ENCODE peak calls at places on chromosomes 13 and 19, in five cellular contexts. Z is keratinocyte, H is fibroblast of lung, Q is psoas muscle, G is spleen. D is an unnamed sample.
A peak's percentile ranks its signal among the peaks of the same experiment; 100 is the strongest.

GRCh38 chr19:32404213-32404938 is 1.2 kb upstream of the DPY19L3 start:
- DNase-seq in Z (no peak), G (peak; percentile 81), Q (no peak), H (peak; percentile 9), D (no peak)

GRCh38 chr13:50225188-50226155 is 210.2 kb downstream of the KCNRG start:
- DNase-seq in Q (no peak), Z (no peak), G (no peak), H (no peak), D (no peak)

GRCh38 chr13:99307648-99308339 is 595 bp upstream of the GPR183 start:
- DNase-seq in H (peak; percentile 90), Z (no peak), Q (no peak), G (no peak), D (peak; percentile 74)

GRCh38 chr13:101523732-101524131 is 71.3 kb downstream of the ITGBL1 start:
- DNase-seq in Z (no peak), Q (no peak), H (peak; percentile 86), G (no peak), D (peak; percentile 61)

GRCh38 chr13:32229443-32229842 is 85.7 kb downstream of the ZAR1L start:
- DNase-seq in Q (no peak), G (no peak), H (peak; percentile 67), Z (no peak), D (no peak)

GRCh38 chr19:1257475-1258160 is 9.2 kb downstream of the MIDN start:
- DNase-seq in H (no peak), G (peak; percentile 84), Q (no peak), Z (no peak), D (no peak)

GRCh38 chr19:33557720-33558119 is 36.1 kb upstream of the PEPD start:
- DNase-seq in Q (no peak), Z (no peak), G (peak; percentile 41), H (no peak), D (no peak)

GRCh38 chr13:98471895-98472294 is 105.0 kb downstream of the STK24 start:
- DNase-seq in Q (no peak), H (no peak), Z (no peak), G (no peak), D (no peak)

GRCh38 chr19:34766386-34766785 is 6.6 kb downstream of the ZNF599 start:
- DNase-seq in H (no peak), Z (no peak), G (no peak), Q (no peak), D (no peak)

GRCh38 chr13:48578516-48579166 is 45.8 kb upstream of the RCBTB2 start:
- DNase-seq in Z (no peak), G (no peak), H (no peak), Q (no peak), D (no peak)

GRCh38 chr13:59700281-59700680 is 463.4 kb downstream of the DIAPH3 start:
- DNase-seq in H (peak; percentile 72), Q (no peak), Z (no peak), G (no peak), D (no peak)

GRCh38 chr13:44806841-44807240 is 182.4 kb downstream of the NUFIP1 start:
- DNase-seq in Q (no peak), H (no peak), Z (no peak), G (no peak), D (no peak)

GRCh38 chr19:10112037-10112751 is 701 bp downstream of the P2RY11 start:
- DNase-seq in Z (no peak), Q (peak; percentile 55), G (no peak), H (no peak), D (no peak)

GRCh38 chr13:109999659-110000533 is 213.5 kb upstream of the IRS2 start:
- DNase-seq in Z (no peak), H (no peak), Q (no peak), G (no peak), D (no peak)

DNA sequence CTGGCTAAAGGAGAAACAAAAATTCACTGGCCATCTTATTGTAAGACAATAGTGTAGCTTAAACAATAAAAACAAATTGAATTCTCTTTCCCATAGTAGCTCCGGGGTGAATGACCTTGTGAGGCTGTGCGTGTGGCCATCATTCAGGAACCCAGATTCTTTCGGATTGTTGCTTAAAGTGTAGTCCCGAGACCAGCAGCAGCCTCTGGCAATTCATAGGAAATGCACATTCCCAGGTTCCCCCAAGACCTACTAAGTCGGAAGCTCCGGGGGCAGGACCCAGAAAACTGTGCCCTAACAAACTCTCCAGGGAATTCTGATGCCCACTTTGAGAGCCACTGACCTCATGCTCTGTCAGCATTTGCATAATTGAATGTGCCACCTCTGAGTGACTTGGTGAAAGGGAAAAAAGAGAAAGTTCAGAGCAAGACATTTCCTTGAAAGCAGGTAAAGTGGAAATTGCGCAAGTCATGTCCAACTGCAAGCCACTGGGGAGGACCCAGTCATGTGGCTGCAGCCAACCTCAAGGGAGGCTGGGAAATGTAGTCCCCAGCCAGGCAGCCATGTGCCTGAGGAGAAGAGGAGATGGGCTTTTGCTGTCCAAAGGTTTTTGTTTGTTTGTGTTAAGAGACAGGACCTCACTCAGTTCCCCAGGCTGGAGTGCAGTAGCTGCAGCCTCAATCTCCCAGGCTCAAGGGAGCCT is 50.7 kb upstream of the PNMA8B start:
- DNase-seq in H (peak; percentile 49), G (peak; percentile 73), Z (no peak), Q (peak; percentile 61), D (peak; percentile 19)
- H3K4me3 ChIP-seq in H (no peak overlapping the region), G (peak overlapping the region; percentile 19), Z (no peak overlapping the region), Q (peak overlapping the region; percentile 25), D (no peak overlapping the region)

GRCh38 chr13:73061478-73062275 is 2.9 kb downstream of the KLF5 start:
- DNase-seq in Q (no peak), G (peak; percentile 67), Z (no peak), H (no peak), D (no peak)

GRCh38 chr13:73058432-73058740 is 419 bp upstream of the KLF5 start:
- DNase-seq in G (no peak), Z (no peak), H (no peak), Q (no peak), D (no peak)

GRCh38 chr13:73060251-73061160 is 1.7 kb downstream of the KLF5 start:
- DNase-seq in G (peak; percentile 74), Q (peak; percentile 61), Z (no peak), H (peak; percentile 86), D (no peak)

GRCh38 chr13:73058741-73059459 is at the start of gene KLF5:
- DNase-seq in H (peak; percentile 94), G (peak; percentile 98), Q (peak; percentile 98), Z (no peak), D (peak; percentile 71)

GRCh38 chr13:73059460-73060250 is 850 bp downstream of the KLF5 start:
- DNase-seq in Z (no peak), Q (peak; percentile 85), G (peak; percentile 92), H (peak; percentile 36), D (no peak)
- TF ChIP-seq CTCF in Z (no peak), Q (peak; percentile 22), G (no peak), H (no peak), D (peak; percentile 19)

GRCh38 chr19:11381535-11382369 is 2.4 kb downstream of the EPOR start:
- DNase-seq in H (peak; percentile 85), Z (peak; percentile 60), Q (peak; percentile 85), G (peak; percentile 95), D (no peak)
- H3K4me3 ChIP-seq in H (peak overlapping the region; percentile 61), Z (peak overlapping the region; percentile 74), Q (peak overlapping the region; percentile 74), G (peak overlapping the region; percentile 64), D (peak overlapping the region; percentile 31)

DNA sequence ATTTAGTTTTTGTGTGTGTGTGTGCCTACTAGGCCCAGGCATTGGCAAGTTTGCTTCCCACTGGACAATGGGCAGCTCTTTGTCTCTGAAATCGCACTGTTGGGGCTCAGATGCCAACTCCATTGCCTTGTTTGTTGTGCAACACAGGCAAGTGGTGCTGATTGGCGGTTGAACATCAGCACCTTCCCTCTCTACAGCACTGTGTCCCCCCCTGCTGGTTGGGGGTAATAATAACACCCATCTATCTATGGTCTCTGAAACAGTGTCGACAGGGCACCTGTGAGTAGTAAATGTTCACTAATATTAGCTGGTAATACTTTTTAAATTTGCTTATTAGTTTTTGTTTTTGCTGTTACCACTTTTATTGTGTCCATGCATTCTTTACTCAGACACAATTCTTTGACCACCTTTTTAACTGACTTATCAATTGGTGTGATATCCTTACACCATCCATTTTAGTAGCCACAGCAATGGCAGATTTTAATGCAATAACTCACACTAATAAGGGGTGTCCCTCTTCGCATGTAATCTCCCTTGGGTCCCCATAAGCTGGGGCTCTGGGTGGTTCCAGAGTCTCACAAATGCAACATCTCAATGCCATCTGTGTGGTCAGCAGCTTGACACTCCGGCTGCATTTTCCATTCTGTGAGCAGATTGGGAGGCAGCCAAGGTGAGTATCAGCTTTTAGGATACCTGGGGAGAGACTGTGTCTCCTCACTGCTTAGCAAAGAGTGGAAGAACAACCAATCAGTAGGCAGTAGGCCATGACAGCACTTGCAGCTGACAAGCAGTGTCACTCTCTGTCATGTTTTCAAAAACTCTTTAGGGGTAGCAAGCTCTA is 47.7 kb upstream of the UQCRFS1 start:
- DNase-seq in G (no peak), H (no peak), Q (no peak), Z (no peak), D (no peak)
- TF ChIP-seq CTCF in G (peak; percentile 14), H (peak; percentile 30), Q (peak; percentile 51), Z (no peak), D (peak; percentile 41)

GRCh38 chr13:42040730-42041016 is 7.8 kb upstream of the DGKH start:
- DNase-seq in H (no peak), Q (no peak), G (no peak), Z (no peak), D (no peak)
- H3K4me3 ChIP-seq in H (peak overlapping the region; percentile 80), Q (peak overlapping the region; percentile 81), G (peak overlapping the region; percentile 72), Z (peak overlapping the region; percentile 70), D (peak overlapping the region; percentile 76)

GRCh38 chr19:31054430-31054829 is 294.8 kb downstream of the TSHZ3 start:
- DNase-seq in Z (no peak), H (peak; percentile 63), Q (no peak), G (peak; percentile 63), D (peak; percentile 25)
- TF ChIP-seq CTCF in Z (peak; percentile 79), H (peak; percentile 56), Q (peak; percentile 16), G (peak; percentile 48), D (peak; percentile 75)

GRCh38 chr19:49588370-49589122 is 2.4 kb upstream of the PRR12 start:
- DNase-seq in H (no peak), Z (no peak), G (peak; percentile 81), Q (no peak), D (no peak)

GRCh38 chr19:49590071-49590970 is 661 bp upstream of the PRR12 start:
- DNase-seq in G (peak; percentile 98), H (peak; percentile 96), Z (peak; percentile 93), Q (peak; percentile 93), D (peak; percentile 91)

GRCh38 chr19:49590971-49591730 is at the start of gene PRR12:
- DNase-seq in Z (no peak), H (peak; percentile 63), G (peak; percentile 93), Q (peak; percentile 81), D (no peak)

GRCh38 chr19:49587227-49587626 is 3.8 kb upstream of the PRR12 start:
- DNase-seq in Q (no peak), H (no peak), Z (no peak), G (no peak), D (no peak)

GRCh38 chr19:49589391-49589790 is 1.6 kb upstream of the PRR12 start:
- DNase-seq in G (no peak), Q (no peak), H (no peak), Z (no peak), D (no peak)
- H3K4me3 ChIP-seq in G (no peak overlapping the region), Q (no peak overlapping the region), H (no peak overlapping the region), Z (no peak overlapping the region), D (no peak overlapping the region)

GRCh38 chr19:29668746-29669609 is 3.7 kb downstream of the PLEKHF1 start:
- DNase-seq in G (peak; percentile 78), Q (peak; percentile 70), H (no peak), Z (no peak), D (no peak)
- TF ChIP-seq CTCF in G (no peak), Q (peak; percentile 33), H (no peak), Z (peak; percentile 19), D (peak; percentile 24)

D was measured in kidney epithelial cell.